ENCODE peak calls at places on chromosomes 1 and 21, in nine cellular contexts. H is lower lobe of right lung, K is right lobe of liver, A is BJ, G is RWPE1, Z is cardiac fibroblast, Y is progenitor cell of endocrine pancreas, E is lower leg skin, N is brain microvascular endothelial cell. I is an unnamed sample.

GRCh38 chr1:98110674-98111073 is 189.8 kb upstream of the DPYD start:
- DNase-seq in G (no peak), K (no peak), Y (no peak), E (no peak), A (no peak), H (no peak), N (no peak), Z (peak; percentile 60), I (no peak)

GRCh38 chr1:181127898-181128453 is 39.5 kb downstream of the IER5 start:
- DNase-seq in E (no peak), A (no peak), G (no peak), N (no peak), H (no peak), K (no peak), Y (no peak), Z (no peak), I (no peak)

GRCh38 chr1:31564606-31564989 is 11.7 kb upstream of the TINAGL1 start:
- DNase-seq in E (no peak), G (no peak), H (no peak), A (no peak), Z (no peak), N (no peak), Y (no peak), K (no peak), I (no peak)

GRCh38 chr1:230427981-230428380 is 1.8 kb upstream of the PGBD5 start:
- DNase-seq in A (no peak), H (no peak), K (no peak), Z (no peak), Y (no peak), E (no peak), G (no peak), N (no peak), I (no peak)

GRCh38 chr21:28822882-28823335 is 169.8 kb downstream of the LTN1 start:
- DNase-seq in H (no peak), G (no peak), E (no peak), A (peak; percentile 80), Y (no peak), K (no peak), Z (peak; percentile 63), N (no peak), I (no peak)

GRCh38 chr1:24927473-24927872 is 2.6 kb downstream of the RUNX3 start:
- DNase-seq in H (no peak), N (no peak), G (no peak), E (no peak), Y (no peak), K (no peak), Z (no peak), A (no peak), I (no peak)

GRCh38 chr1:59414406-59415133 is 117.7 kb downstream of the FGGY start:
- DNase-seq in K (no peak), Z (peak; percentile 42), N (peak; percentile 5), H (no peak), A (peak; percentile 51), G (no peak), E (no peak), Y (no peak), I (no peak)

GRCh38 chr1:63674238-63674864 is 81.1 kb downstream of the PGM1 start:
- DNase-seq in E (peak; percentile 87), K (peak; percentile 82), Y (peak; percentile 67), Z (peak; percentile 94), G (peak; percentile 66), H (peak; percentile 54), N (peak; percentile 95), A (no peak), I (no peak)

GRCh38 chr1:11690132-11690668 is 1.3 kb upstream of the DRAXIN start:
- DNase-seq in Z (no peak), Y (no peak), A (no peak), K (no peak), G (no peak), H (no peak), E (no peak), N (no peak), I (no peak)

GRCh38 chr1:6513296-6513928 is 21.9 kb upstream of the PLEKHG5 start:
- DNase-seq in N (no peak), H (no peak), Y (no peak), A (no peak), K (no peak), Z (no peak), G (no peak), E (no peak), I (no peak)

GRCh38 chr21:27586986-27587385 is 620.1 kb upstream of the ADAMTS5 start:
- DNase-seq in Y (no peak), E (no peak), N (no peak), G (no peak), H (no peak), K (no peak), Z (no peak), A (no peak), I (no peak)

GRCh38 chr1:228037401-228038386 is 30.9 kb downstream of the WNT3A start:
- DNase-seq in H (no peak), N (peak; percentile 37), K (peak; percentile 31), G (peak; percentile 56), E (peak; percentile 81), Y (no peak), Z (peak; percentile 40), A (no peak), I (no peak)

GRCh38 chr1:116878804-116879477 is 30.8 kb upstream of the PTGFRN start:
- DNase-seq in H (no peak), Z (peak; percentile 63), G (peak; percentile 78), E (peak; percentile 15), Y (no peak), N (peak; percentile 34), K (no peak), A (no peak), I (peak; percentile 92)

GRCh38 chr1:189424746-189425331 is 1052.8 kb downstream of the BRINP3 start:
- DNase-seq in H (no peak), A (no peak), K (no peak), G (no peak), Y (no peak), Z (no peak), E (no peak), N (no peak), I (no peak)

GRCh38 chr21:43211085-43212071 is 42.6 kb downstream of the CRYAA start:
- DNase-seq in Y (peak; percentile 16), E (peak; percentile 86), K (peak; percentile 92), G (no peak), Z (no peak), H (peak; percentile 82), N (no peak), A (no peak), I (peak; percentile 42)
- TF ChIP-seq CTCF in Y (peak; percentile 62), E (no peak), K (peak; percentile 80), G (no peak), Z (peak; percentile 7), H (peak; percentile 42), N (peak; percentile 62), A (peak; percentile 20), I (no peak)

GRCh38 chr1:88463401-88463800 is 220.7 kb upstream of the PKN2 start:
- DNase-seq in H (no peak), Y (no peak), E (no peak), A (no peak), Z (peak; percentile 1), K (no peak), G (no peak), N (no peak), I (no peak)

GRCh38 chr1:88466899-88467580 is 217.0 kb upstream of the PKN2 start:
- DNase-seq in E (no peak), K (no peak), A (no peak), G (no peak), N (no peak), Z (no peak), H (no peak), Y (no peak), I (peak; percentile 55)

GRCh38 chr1:88457197-88457596 is 226.9 kb upstream of the PKN2 start:
- DNase-seq in G (no peak), Y (no peak), Z (no peak), H (no peak), E (no peak), N (no peak), K (no peak), A (no peak), I (no peak)

DNA sequence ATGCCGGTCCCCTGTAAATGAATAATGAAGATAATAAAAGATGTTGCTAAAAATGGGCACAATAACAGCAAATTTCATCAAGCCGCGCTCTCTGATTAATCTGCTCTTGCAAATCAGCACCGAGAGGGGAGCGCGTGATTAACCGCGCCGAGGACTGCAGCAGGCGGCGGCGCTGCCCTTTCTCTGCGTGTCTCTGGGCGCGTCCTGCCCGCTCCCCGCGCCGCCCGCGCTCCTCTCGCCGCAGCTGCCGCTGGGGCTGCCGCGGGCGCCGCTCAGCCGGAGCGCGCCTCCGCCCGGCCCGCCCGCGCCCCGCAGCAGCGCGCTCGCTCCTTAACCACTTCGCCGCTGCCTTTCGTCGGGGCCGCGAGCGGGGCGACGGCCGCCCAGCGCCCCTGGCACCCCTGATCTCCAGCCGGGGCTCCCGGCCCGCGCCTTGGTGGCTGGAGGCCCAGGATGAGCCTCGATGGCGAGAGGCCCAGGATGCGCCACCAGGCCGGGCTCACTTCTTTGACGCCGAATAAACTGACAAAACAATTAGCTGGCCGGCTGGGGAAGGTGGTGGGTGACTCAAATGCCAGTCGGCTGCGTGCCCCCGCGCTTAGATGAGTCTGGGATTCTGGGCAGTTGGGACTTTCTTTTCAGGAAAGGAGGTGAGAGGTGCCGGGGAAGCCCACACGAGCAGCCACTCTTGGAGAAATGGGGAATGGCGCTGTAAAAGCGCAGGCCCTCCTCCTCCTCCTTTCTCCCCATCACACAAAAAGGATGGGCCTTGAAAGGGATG is 221.4 kb upstream of the PKN2 start:
- DNase-seq in Z (peak; percentile 19), N (no peak), G (no peak), H (peak; percentile 45), A (no peak), E (no peak), Y (peak; percentile 18), K (peak; percentile 43), I (no peak)
- TF ChIP-seq CTCF in Z (no peak), N (no peak), G (no peak), H (no peak), A (no peak), E (no peak), Y (no peak), K (no peak), I (no peak)

DNA sequence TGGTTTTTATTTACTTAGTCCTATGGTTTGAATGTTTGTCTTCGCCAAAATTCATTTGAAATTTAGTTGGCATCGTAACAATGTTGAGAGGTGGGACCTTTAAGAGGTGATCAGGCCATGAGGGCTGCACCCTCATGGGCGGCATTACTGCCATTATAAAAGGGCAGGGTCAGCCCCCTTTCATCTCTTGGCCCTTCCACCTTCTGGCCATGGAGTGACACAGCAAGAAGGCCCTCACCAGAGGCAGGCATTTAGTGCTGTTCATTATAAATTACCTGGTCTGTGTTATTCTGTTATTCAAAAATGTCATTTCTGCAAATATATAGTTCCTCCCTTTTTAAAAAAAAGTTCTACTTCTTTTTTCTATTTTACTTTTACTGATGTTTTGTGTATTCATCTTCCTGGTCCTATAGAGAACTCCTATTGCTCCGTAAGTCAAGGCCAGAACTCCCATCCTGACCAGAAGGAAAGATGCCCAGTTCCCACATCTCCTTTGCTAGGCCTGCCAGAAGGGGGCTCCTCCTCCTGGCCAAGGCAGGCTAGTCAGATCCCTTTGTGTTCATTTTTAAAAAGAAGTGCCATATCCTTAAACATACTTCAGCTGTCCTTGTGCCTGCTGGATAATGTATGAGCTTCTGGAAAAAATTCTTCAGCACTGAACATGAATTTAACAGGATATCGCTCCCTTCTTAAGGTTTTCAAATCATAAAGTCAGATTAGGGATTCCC is 10.0 kb upstream of the LBR start:
- DNase-seq in H (no peak), Z (peak; percentile 45), K (no peak), A (no peak), Y (no peak), N (no peak), G (no peak), E (no peak), I (no peak)
- TF ChIP-seq CTCF in H (peak; percentile 45), Z (peak; percentile 74), K (peak; percentile 14), A (peak; percentile 58), Y (peak; percentile 41), N (peak; percentile 82), G (peak; percentile 16), E (no peak), I (peak; percentile 33)

GRCh38 chr1:87167855-87168630 is 160.6 kb upstream of the LMO4 start:
- DNase-seq in N (no peak), Y (no peak), G (no peak), A (no peak), H (no peak), Z (no peak), E (no peak), K (no peak), I (no peak)
- TF ChIP-seq CTCF in N (peak; percentile 55), Y (peak; percentile 36), G (no peak), A (no peak), H (no peak), Z (no peak), E (no peak), K (no peak), I (no peak)